ENCODE peak calls at places on chromosomes 5 and 9, in five cellular contexts. One of them, this sample, is unnamed.

GRCh38 chr5:41527201-41527779 is 16.9 kb upstream of the PLCXD3 start:
- DNase-seq in K562: no peak
- DNase-seq in tibial artery: peak; percentile 61
- DNase-seq in heart left ventricle: peak; percentile 71
- DNase-seq in neural progenitor cell: no peak
- DNase-seq in this sample: peak; percentile 71

GRCh38 chr9:89178162-89179120 is at the start of gene SHC3:
- DNase-seq in K562: no peak
- DNase-seq in tibial artery: no peak
- DNase-seq in heart left ventricle: no peak
- DNase-seq in neural progenitor cell: peak; percentile 62
- DNase-seq in this sample: peak; percentile 13

GRCh38 chr9:76817489-76817888 is 53.3 kb downstream of the PCA3 start:
- DNase-seq in K562: no peak
- DNase-seq in tibial artery: no peak
- DNase-seq in heart left ventricle: no peak
- DNase-seq in neural progenitor cell: no peak
- DNase-seq in this sample: peak; percentile 38

GRCh38 chr5:147348046-147348445 is 113.2 kb downstream of the STK32A start:
- DNase-seq in K562: no peak
- DNase-seq in tibial artery: no peak
- DNase-seq in heart left ventricle: no peak
- DNase-seq in neural progenitor cell: no peak
- DNase-seq in this sample: no peak

GRCh38 chr5:43063731-43064171 is 23.6 kb upstream of the ANXA2R start:
- DNase-seq in K562: peak; percentile 45
- DNase-seq in tibial artery: no peak
- DNase-seq in heart left ventricle: no peak
- DNase-seq in neural progenitor cell: no peak
- DNase-seq in this sample: no peak

GRCh38 chr5:73985145-73985544 is 359.1 kb downstream of the ARHGEF28 start:
- DNase-seq in K562: no peak
- DNase-seq in tibial artery: no peak
- DNase-seq in heart left ventricle: no peak
- DNase-seq in neural progenitor cell: peak; percentile 40
- DNase-seq in this sample: peak; percentile 55

GRCh38 chr9:93573204-93573828 is 3.1 kb upstream of the PHF2 start:
- DNase-seq in K562: no peak
- DNase-seq in tibial artery: no peak
- DNase-seq in heart left ventricle: no peak
- DNase-seq in neural progenitor cell: no peak
- DNase-seq in this sample: no peak

GRCh38 chr9:112971415-112971814 is 40.6 kb downstream of the ZNF883 start:
- DNase-seq in K562: peak; percentile 9
- DNase-seq in tibial artery: no peak
- DNase-seq in heart left ventricle: no peak
- DNase-seq in neural progenitor cell: peak; percentile 54
- DNase-seq in this sample: peak; percentile 33

GRCh38 chr5:133229931-133230664 is 178.3 kb downstream of the HSPA4 start:
- DNase-seq in K562: no peak
- DNase-seq in tibial artery: no peak
- DNase-seq in heart left ventricle: no peak
- DNase-seq in neural progenitor cell: no peak
- DNase-seq in this sample: no peak

GRCh38 chr5:19608434-19608833 is 379.6 kb downstream of the CDH18 start:
- DNase-seq in K562: no peak
- DNase-seq in tibial artery: no peak
- DNase-seq in heart left ventricle: no peak
- DNase-seq in neural progenitor cell: no peak
- DNase-seq in this sample: peak; percentile 0
- TF ChIP-seq CTCF in K562: no peak
- TF ChIP-seq CTCF in tibial artery: no peak
- TF ChIP-seq CTCF in heart left ventricle: no peak
- TF ChIP-seq CTCF in neural progenitor cell: peak; percentile 44
- TF ChIP-seq CTCF in this sample: no peak

GRCh38 chr9:117317192-117317591 is 97.7 kb downstream of the ASTN2 start:
- DNase-seq in K562: no peak
- DNase-seq in tibial artery: no peak
- DNase-seq in heart left ventricle: no peak
- DNase-seq in neural progenitor cell: no peak
- DNase-seq in this sample: no peak
- H3K4me1 ChIP-seq in K562: no peaks in the 10 kb centered on the region
- H3K4me1 ChIP-seq in tibial artery: peaks cover 3% of the 10 kb centered on the region
- H3K4me1 ChIP-seq in heart left ventricle: no peaks in the 10 kb centered on the region
- H3K4me1 ChIP-seq in neural progenitor cell: no peaks in the 10 kb centered on the region
- H3K4me1 ChIP-seq in this sample: no peaks in the 10 kb centered on the region

DNA sequence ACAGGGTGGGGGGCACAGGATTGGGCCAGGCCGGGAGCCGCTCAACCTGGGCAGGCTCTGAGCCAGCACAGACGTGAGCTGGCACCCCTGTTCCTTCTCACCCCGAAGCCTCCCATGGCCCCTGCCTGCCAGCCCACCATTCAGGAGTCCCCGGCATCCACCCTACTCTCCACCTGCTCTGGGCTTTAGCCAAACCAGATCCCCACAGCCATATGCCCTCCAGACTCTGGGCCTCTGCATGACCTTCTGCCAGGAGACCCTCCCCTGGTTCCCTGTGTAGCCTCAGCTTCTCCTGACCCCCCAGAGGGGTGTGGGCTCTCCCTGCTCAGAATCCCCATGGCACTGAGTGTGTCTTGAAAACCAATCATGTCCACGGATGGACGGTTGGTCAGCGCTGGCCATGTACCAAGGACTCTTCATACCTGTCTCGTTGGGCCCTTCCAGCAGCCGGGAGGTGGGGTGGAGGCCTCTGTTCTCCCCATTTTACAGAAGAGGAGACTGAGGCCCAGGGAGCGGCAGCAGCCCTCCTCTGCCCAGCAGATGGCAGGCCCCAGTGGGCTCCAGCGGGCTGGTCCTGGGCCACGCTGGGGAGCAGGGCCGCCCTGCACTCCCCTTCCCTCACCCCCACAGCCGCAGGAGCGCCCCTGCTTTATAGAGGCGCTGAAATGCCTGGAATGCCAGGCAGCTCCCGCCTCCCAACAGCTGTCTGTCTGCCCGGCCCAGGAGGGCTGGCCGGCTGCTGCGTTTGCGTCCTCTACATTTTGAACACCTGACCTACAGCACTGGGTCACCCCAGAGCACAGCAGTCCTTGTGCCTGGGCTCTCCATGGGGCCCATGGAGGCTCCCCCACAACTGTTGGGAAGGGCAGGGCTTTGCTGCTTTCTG is 3.5 kb upstream of the MYMK start:
- DNase-seq in K562: no peak
- DNase-seq in tibial artery: no peak
- DNase-seq in heart left ventricle: no peak
- DNase-seq in neural progenitor cell: peak; percentile 53
- DNase-seq in this sample: no peak
- H3K27me3 ChIP-seq in K562: peaks cover 91% of the 10 kb centered on the region
- H3K27me3 ChIP-seq in tibial artery: no peaks in the 10 kb centered on the region
- H3K27me3 ChIP-seq in heart left ventricle: peaks cover under 1% of the 10 kb centered on the region
- H3K27me3 ChIP-seq in neural progenitor cell: peaks cover 2% of the 10 kb centered on the region
- H3K27me3 ChIP-seq in this sample: no peaks in the 10 kb centered on the region

DNA sequence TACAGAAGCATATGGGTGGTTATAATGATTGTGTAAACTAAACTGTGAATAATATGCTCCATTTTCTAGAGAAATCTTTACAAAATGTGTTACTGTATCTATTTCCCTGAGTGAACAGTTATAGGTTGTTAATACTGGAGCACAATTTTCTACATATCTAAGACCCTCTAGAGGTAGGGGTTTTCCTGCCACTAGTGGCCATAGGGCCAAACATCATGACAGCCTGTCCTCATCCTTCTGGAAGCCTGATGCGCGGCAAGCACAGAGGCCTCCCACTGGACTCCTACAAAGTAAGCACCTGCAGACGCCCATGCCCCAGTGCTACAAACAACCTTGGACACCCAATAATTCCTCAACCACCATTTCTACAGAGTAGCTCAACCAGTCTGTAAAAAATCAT is 1.9 kb upstream of the SNX18 start:
- DNase-seq in K562: no peak
- DNase-seq in tibial artery: no peak
- DNase-seq in heart left ventricle: no peak
- DNase-seq in neural progenitor cell: no peak
- DNase-seq in this sample: no peak
- TF ChIP-seq CTCF in K562: no peak
- TF ChIP-seq CTCF in tibial artery: no peak
- TF ChIP-seq CTCF in heart left ventricle: no peak
- TF ChIP-seq CTCF in neural progenitor cell: no peak
- TF ChIP-seq CTCF in this sample: no peak

DNA sequence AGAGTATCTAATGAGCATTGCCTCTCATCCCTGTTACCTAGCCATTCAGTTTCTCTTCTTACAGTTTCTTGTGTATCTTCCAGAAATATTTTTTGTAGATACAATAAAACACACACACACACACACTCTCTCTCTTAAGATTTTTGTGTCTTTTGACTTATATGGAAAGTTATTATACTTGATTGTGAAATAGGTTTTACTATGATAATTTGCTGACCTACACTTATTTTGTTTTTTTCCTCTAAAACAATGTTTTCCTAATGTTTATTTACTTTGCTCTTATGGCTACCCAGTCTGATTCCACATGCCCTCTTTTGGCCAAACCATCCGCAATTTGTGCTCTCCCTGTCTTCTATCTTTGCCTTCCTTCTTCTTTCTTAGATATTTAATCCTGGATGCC is 25.3 kb downstream of the LRRTM2 start:
- DNase-seq in K562: no peak
- DNase-seq in tibial artery: no peak
- DNase-seq in heart left ventricle: no peak
- DNase-seq in neural progenitor cell: no peak
- DNase-seq in this sample: no peak
- H3K4me1 ChIP-seq in K562: no peaks in the 10 kb centered on the region
- H3K4me1 ChIP-seq in tibial artery: peaks cover 73% of the 10 kb centered on the region
- H3K4me1 ChIP-seq in heart left ventricle: peaks cover 31% of the 10 kb centered on the region
- H3K4me1 ChIP-seq in neural progenitor cell: no peaks in the 10 kb centered on the region
- H3K4me1 ChIP-seq in this sample: peaks cover 18% of the 10 kb centered on the region

GRCh38 chr5:149999866-150000260 is 591 bp downstream of the TIGD6 start:
- DNase-seq in K562: no peak
- DNase-seq in tibial artery: no peak
- DNase-seq in heart left ventricle: no peak
- DNase-seq in neural progenitor cell: no peak
- DNase-seq in this sample: no peak

GRCh38 chr5:149998281-149998680 is 2.2 kb downstream of the TIGD6 start:
- DNase-seq in K562: no peak
- DNase-seq in tibial artery: no peak
- DNase-seq in heart left ventricle: no peak
- DNase-seq in neural progenitor cell: no peak
- DNase-seq in this sample: no peak

GRCh38 chr5:150000261-150000989 is at the start of the genes HMGXB3 and TIGD6:
- DNase-seq in K562: peak; percentile 95
- DNase-seq in tibial artery: peak; percentile 96
- DNase-seq in heart left ventricle: peak; percentile 93
- DNase-seq in neural progenitor cell: peak; percentile 95
- DNase-seq in this sample: peak; percentile 97

GRCh38 chr5:150000990-150001659 is 586 bp downstream of the HMGXB3 start:
- DNase-seq in K562: peak; percentile 29
- DNase-seq in tibial artery: peak; percentile 74
- DNase-seq in heart left ventricle: peak; percentile 47
- DNase-seq in neural progenitor cell: peak; percentile 76
- DNase-seq in this sample: peak; percentile 37

GRCh38 chr5:149999359-149999758 is 1.1 kb downstream of the TIGD6 start:
- DNase-seq in K562: peak; percentile 40
- DNase-seq in tibial artery: no peak
- DNase-seq in heart left ventricle: no peak
- DNase-seq in neural progenitor cell: no peak
- DNase-seq in this sample: no peak
- H3K27me3 ChIP-seq in K562: no peaks in the 10 kb centered on the region
- H3K27me3 ChIP-seq in tibial artery: no peaks in the 10 kb centered on the region
- H3K27me3 ChIP-seq in heart left ventricle: no peaks in the 10 kb centered on the region
- H3K27me3 ChIP-seq in neural progenitor cell: no peaks in the 10 kb centered on the region
- H3K27me3 ChIP-seq in this sample: no peaks in the 10 kb centered on the region

This sample was measured in cardiac muscle cell.